ENCODE peak calls at places on chromosomes 13 and 19, in six cellular contexts. L is GM23248; N is A673; Y is CD4-positive, CD25-positive, alpha-beta regulatory T cell; T is HepG2; Z is IMR-90. U is an unnamed sample.

GRCh38 chr13:39942901-39943273 is 287.4 kb downstream of the COG6 start:
- DNase-seq in L (peak; percentile 89), N (peak; percentile 90), Y (peak; percentile 69), T (peak; percentile 66), Z (peak; percentile 57), U (peak; percentile 14)

GRCh38 chr13:95457294-95457693 is 95.2 kb upstream of the CLDN10 start:
- DNase-seq in L (no peak), N (no peak), Y (no peak), T (no peak), Z (peak; percentile 10), U (no peak)

GRCh38 chr13:94617389-94618000 is 15.8 kb downstream of the GPR180 start:
- DNase-seq in L (peak; percentile 41), N (peak; percentile 55), Y (peak; percentile 64), T (peak; percentile 21), Z (no peak), U (no peak)

GRCh38 chr13:91240341-91240740 is 107.1 kb upstream of the MIR17HG start:
- DNase-seq in L (no peak), N (no peak), Y (no peak), T (no peak), Z (no peak), U (no peak)

GRCh38 chr13:47865883-47866282 is 135.2 kb downstream of the SUCLA2 start:
- DNase-seq in L (no peak), N (no peak), Y (no peak), T (no peak), Z (no peak), U (no peak)

GRCh38 chr13:40187324-40187795 is 479.1 kb downstream of the FOXO1 start:
- DNase-seq in L (no peak), N (no peak), Y (peak; percentile 88), T (no peak), Z (no peak), U (no peak)

GRCh38 chr13:107847406-107847805 is 367.9 kb downstream of the LIG4 start:
- DNase-seq in L (no peak), N (no peak), Y (no peak), T (no peak), Z (peak; percentile 53), U (no peak)

GRCh38 chr13:18936104-18936503 is 245.5 kb downstream of the TUBA3C start:
- DNase-seq in L (peak; percentile 2), N (no peak), Y (no peak), T (no peak), Z (no peak), U (no peak)

GRCh38 chr13:37486171-37486661 is 112.4 kb downstream of the POSTN start:
- DNase-seq in L (no peak), N (no peak), Y (no peak), T (no peak), Z (no peak), U (no peak)

GRCh38 chr19:45769821-45770191 is 754 bp upstream of the SIX5 start:
- DNase-seq in L (peak; percentile 83), N (peak; percentile 68), Y (peak; percentile 85), T (no peak), Z (peak; percentile 38), U (peak; percentile 37)

GRCh38 chr19:18278521-18279265 is 2.7 kb downstream of the JUND start:
- DNase-seq in L (peak; percentile 50), N (no peak), Y (peak; percentile 72), T (no peak), Z (no peak), U (no peak)

GRCh38 chr19:41563847-41564514 is 12.0 kb upstream of the CEACAM21 start:
- DNase-seq in L (no peak), N (no peak), Y (peak; percentile 58), T (no peak), Z (no peak), U (no peak)

GRCh38 chr13:65679240-65679639 is 1550.9 kb downstream of the PCDH9 start:
- DNase-seq in L (no peak), N (no peak), Y (no peak), T (no peak), Z (peak; percentile 54), U (no peak)

GRCh38 chr19:3374369-3375112 is 8.2 kb downstream of the NFIC start:
- DNase-seq in L (no peak), N (no peak), Y (no peak), T (no peak), Z (no peak), U (no peak)

GRCh38 chr19:30003862-30004261 is 61.8 kb downstream of the URI1 start:
- DNase-seq in L (no peak), N (no peak), Y (no peak), T (no peak), Z (no peak), U (no peak)

GRCh38 chr13:23159205-23159586 is 21.6 kb upstream of the SGCG start:
- DNase-seq in L (peak; percentile 72), N (peak; percentile 68), Y (no peak), T (peak; percentile 15), Z (peak; percentile 13), U (no peak)

GRCh38 chr19:49533551-49534488 is 6.0 kb downstream of the RCN3 start:
- DNase-seq in L (peak; percentile 78), N (peak; percentile 81), Y (peak; percentile 88), T (no peak), Z (peak; percentile 28), U (peak; percentile 85)

GRCh38 chr19:23475477-23475876 is 80.2 kb upstream of the ZNF91 start:
- DNase-seq in L (no peak), N (no peak), Y (no peak), T (no peak), Z (no peak), U (no peak)

GRCh38 chr13:34469212-34469983 is 472.7 kb upstream of the NBEA start:
- DNase-seq in L (no peak), N (no peak), Y (no peak), T (no peak), Z (no peak), U (no peak)

GRCh38 chr13:85982102-85982501 is 182.9 kb upstream of the SLITRK6 start:
- DNase-seq in L (no peak), N (no peak), Y (no peak), T (no peak), Z (no peak), U (no peak)

GRCh38 chr13:27041341-27041740 is 130.3 kb downstream of the USP12 start:
- DNase-seq in L (no peak), N (no peak), Y (no peak), T (no peak), Z (no peak), U (no peak)

GRCh38 chr13:27039171-27039701 is 132.4 kb downstream of the USP12 start:
- DNase-seq in L (no peak), N (no peak), Y (no peak), T (no peak), Z (no peak), U (no peak)

GRCh38 chr13:27044837-27045570 is 126.6 kb downstream of the USP12 start:
- DNase-seq in L (no peak), N (no peak), Y (peak; percentile 15), T (no peak), Z (no peak), U (no peak)

GRCh38 chr13:27040826-27041108 is 130.8 kb downstream of the USP12 start:
- DNase-seq in L (no peak), N (no peak), Y (no peak), T (no peak), Z (no peak), U (no peak)

GRCh38 chr13:27043013-27043412 is 128.6 kb downstream of the USP12 start:
- DNase-seq in L (peak; percentile 99), N (peak; percentile 83), Y (no peak), T (peak; percentile 24), Z (peak; percentile 98), U (no peak)
- H3K27ac ChIP-seq in L (peak overlapping the region; percentile 83), N (no peak overlapping the region), Y (no peak overlapping the region), T (no peak overlapping the region), Z (no peak overlapping the region), U (no peak overlapping the region)

GRCh38 chr19:7844405-7844804 is 14.4 kb downstream of the EVI5L start:
- DNase-seq in L (no peak), N (no peak), Y (no peak), T (no peak), Z (no peak), U (no peak)

GRCh38 chr19:7843521-7843920 is 13.5 kb downstream of the EVI5L start:
- DNase-seq in L (no peak), N (no peak), Y (no peak), T (no peak), Z (no peak), U (no peak)

GRCh38 chr19:7846247-7846646 is 16.2 kb downstream of the EVI5L start:
- DNase-seq in L (no peak), N (no peak), Y (no peak), T (no peak), Z (no peak), U (no peak)

GRCh38 chr19:7844951-7845350 is 14.9 kb downstream of the EVI5L start:
- DNase-seq in L (no peak), N (no peak), Y (no peak), T (no peak), Z (no peak), U (no peak)

DNA sequence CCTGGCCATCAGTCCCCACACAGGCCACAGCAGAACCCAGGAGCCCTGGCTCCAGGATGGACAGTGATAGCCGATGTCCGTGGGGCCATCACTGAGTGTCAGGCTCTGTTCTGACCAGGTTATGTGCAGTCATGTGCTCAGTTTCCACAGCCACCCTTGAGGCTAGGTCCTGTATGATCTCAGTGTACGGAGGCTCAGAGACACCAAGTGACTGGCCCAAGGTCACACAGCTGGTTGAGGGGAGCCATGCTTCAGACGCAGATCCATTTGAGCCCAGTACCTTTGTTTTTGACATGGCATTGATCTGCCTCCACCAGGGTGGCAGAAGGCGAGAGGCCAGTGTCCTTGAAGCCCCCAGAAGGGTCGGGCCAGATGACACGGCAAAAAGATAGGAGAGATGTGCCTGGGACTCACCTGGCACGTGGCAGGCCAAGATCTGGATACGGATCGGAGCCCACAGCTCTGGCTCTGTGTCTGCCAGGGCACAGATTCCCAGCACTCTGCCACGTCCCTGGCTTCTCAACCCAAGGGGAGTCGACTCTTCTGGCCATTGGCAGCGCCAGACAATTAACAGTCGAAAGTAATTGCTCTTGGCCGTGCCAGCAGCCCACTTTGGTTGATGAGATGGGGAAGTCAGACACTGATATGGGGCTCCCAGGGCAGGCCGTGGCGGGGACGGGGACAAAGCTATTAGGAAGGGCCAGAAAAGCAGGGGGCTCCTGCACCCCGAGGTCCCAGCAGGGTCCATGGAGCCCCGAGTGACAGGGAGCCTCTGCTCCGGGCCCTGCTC is 15.6 kb downstream of the EVI5L start:
- DNase-seq in L (no peak), N (no peak), Y (no peak), T (no peak), Z (no peak), U (no peak)
- H3K27ac ChIP-seq in L (no peak overlapping the region), N (no peak overlapping the region), Y (no peak overlapping the region), T (no peak overlapping the region), Z (no peak overlapping the region), U (peak overlapping the region; percentile 48)

GRCh38 chr19:48271531-48272151 is 1.8 kb downstream of the ZNF114 start:
- DNase-seq in L (peak; percentile 60), N (peak; percentile 62), Y (no peak), T (peak; percentile 67), Z (peak; percentile 35), U (no peak)
- H3K27ac ChIP-seq in L (no peak overlapping the region), N (peak overlapping the region; percentile 72), Y (no peak overlapping the region), T (peak overlapping the region; percentile 80), Z (no peak overlapping the region), U (no peak overlapping the region)

DNA sequence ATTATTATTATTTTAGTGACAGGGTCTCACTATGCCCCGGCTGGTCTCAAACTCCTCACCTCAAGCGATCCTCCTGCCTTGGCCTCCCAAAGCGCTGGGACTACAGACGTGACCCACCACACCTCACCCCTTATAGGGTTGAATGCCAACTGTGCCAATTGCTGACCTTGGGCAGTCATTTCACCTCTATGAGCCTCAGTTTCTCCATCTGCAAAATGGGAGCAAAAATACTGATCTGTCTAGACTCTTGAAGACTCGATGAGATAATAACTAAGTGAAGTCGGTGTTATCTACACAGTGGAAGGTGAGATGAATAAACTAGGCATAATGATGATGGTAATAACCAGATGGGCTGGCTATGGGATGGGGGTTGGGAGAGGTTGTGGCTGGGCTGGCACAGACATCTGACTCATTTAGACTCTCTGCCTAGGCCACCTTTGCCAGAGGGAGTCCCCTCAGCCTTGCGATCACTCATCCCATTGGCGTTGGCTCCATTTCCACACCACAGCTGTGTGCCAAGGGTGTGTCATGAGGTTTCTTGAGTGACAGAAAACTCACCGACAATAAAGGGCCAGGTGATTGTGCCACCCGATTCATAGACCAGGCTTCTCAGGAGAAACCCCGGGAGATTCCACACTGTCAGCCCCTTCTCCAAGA is at the start of gene CASP14:
- DNase-seq in L (no peak), N (no peak), Y (no peak), T (no peak), Z (no peak), U (no peak)
- H3K27ac ChIP-seq in L (no peak within 1 kb of the TSS), N (no peak within 1 kb of the TSS), Y (no peak within 1 kb of the TSS), T (no peak within 1 kb of the TSS), Z (no peak within 1 kb of the TSS), U (no peak within 1 kb of the TSS)

U was measured in caudate nucleus.